ENCODE peak calls at places on chromosomes 16 and 17, in eight cellular contexts. M, J, Z, T, O, N, F and R are unnamed samples.

GRCh38 chr17:75991396-75991795 is 9.3 kb upstream of the CDK3 start:
- DNase-seq in T (no peak), M (no peak), Z (no peak), N (no peak), F (no peak), O (no peak), J (no peak), R (no peak)

GRCh38 chr17:38703742-38704644 is 1.1 kb upstream of the MLLT6 start:
- DNase-seq in M (peak), J (peak), F (peak), T (peak), Z (no peak), N (peak), O (peak), R (peak)

GRCh38 chr16:64455275-64455674 is 666.6 kb downstream of the CDH11 start:
- DNase-seq in J (no peak), N (no peak), Z (no peak), M (no peak), O (no peak), F (no peak), T (peak), R (no peak)

GRCh38 chr16:56742030-56742984 is 12.4 kb downstream of the NUP93 start:
- DNase-seq in N (no peak), Z (no peak), O (no peak), M (no peak), J (no peak), F (no peak), T (peak), R (no peak)

GRCh38 chr17:37490022-37490587 is 414 bp downstream of the DUSP14 start:
- DNase-seq in T (peak), M (peak), O (peak), Z (peak), J (peak), N (peak), F (peak), R (peak)

GRCh38 chr16:8137581-8137980 is 452.7 kb downstream of the TMEM114 start:
- DNase-seq in O (no peak), F (no peak), N (no peak), T (no peak), J (no peak), Z (no peak), M (no peak), R (no peak)

GRCh38 chr17:39096435-39097158 is 54.8 kb downstream of the PLXDC1 start:
- DNase-seq in M (no peak), F (no peak), T (no peak), J (no peak), N (no peak), Z (no peak), O (peak), R (no peak)

GRCh38 chr16:50416388-50416787 is 47.6 kb upstream of the BRD7 start:
- DNase-seq in J (no peak), M (no peak), O (no peak), Z (no peak), F (no peak), N (no peak), T (no peak), R (no peak)

GRCh38 chr17:17872468-17873345 is 35.9 kb upstream of the SREBF1 start:
- DNase-seq in N (no peak), F (no peak), T (peak), Z (no peak), O (no peak), M (no peak), J (no peak), R (no peak)